ENCODE peak calls at places on chromosomes 16 and 17, in six cellular contexts. U is H1, Q is HCT116, V is K562, I is GM12878, W is HepG2. C is an unnamed sample.
A peak's percentile ranks its signal among the peaks of the same experiment; 100 is the strongest.

GRCh38 chr17:6496116-6496481 is 51.8 kb downstream of the PIMREG start:
- DNase-seq in Q (no peak), U (peak; percentile 72), I (no peak), V (peak; percentile 10), W (no peak), C (no peak)

GRCh38 chr17:77675816-77676799 is 282.4 kb upstream of the TNRC6C start:
- DNase-seq in W (no peak), I (no peak), U (no peak), Q (no peak), V (no peak), C (no peak)

GRCh38 chr17:4540224-4541040 is 14.8 kb downstream of the MYBBP1A start:
- DNase-seq in U (no peak), W (peak; percentile 59), Q (no peak), I (no peak), V (no peak), C (no peak)

GRCh38 chr17:7844292-7845154 is 10.3 kb upstream of the TMEM88 start:
- DNase-seq in W (peak; percentile 92), Q (peak; percentile 90), I (peak; percentile 68), V (peak; percentile 92), U (peak; percentile 88), C (peak; percentile 93)

GRCh38 chr16:10889880-10890279 is 12.9 kb downstream of the CIITA start:
- DNase-seq in V (no peak), Q (no peak), W (no peak), I (no peak), U (no peak), C (no peak)

GRCh38 chr16:85227262-85227923 is 115.1 kb upstream of the CIBAR2 start:
- DNase-seq in V (no peak), Q (no peak), U (no peak), W (no peak), I (peak; percentile 98), C (no peak)

GRCh38 chr16:30949655-30950515 is 1.0 kb downstream of the ORAI3 start:
- DNase-seq in Q (peak; percentile 79), U (peak; percentile 63), W (peak; percentile 92), V (peak; percentile 96), I (peak; percentile 71), C (peak; percentile 73)

GRCh38 chr17:78993241-78993956 is 13.7 kb upstream of the LGALS3BP start:
- DNase-seq in V (peak; percentile 68), U (peak; percentile 92), W (peak; percentile 48), I (no peak), Q (no peak), C (peak; percentile 94)

GRCh38 chr17:15076991-15077663 is 188.0 kb downstream of the PMP22 start:
- DNase-seq in V (no peak), W (no peak), U (no peak), Q (no peak), I (no peak), C (no peak)

DNA sequence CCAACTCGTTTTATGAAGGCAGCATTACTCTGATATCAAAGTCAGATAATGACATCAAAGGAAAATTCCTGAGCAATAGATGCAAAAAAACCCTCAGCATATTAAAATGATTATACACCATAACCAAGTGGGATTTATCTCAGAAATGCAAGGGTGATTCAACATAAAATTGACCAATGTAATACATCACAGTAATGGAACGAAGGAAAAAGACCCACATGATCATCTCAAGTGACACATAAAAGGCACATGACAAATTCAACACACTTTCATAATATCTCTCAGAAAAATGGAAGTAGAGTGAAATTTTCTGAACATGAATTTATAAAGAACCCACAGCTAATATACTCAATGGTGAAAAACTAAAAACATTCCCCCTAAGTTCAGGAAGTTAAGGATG is 118.8 kb downstream of the ITFG1 start:
- DNase-seq in I (no peak), U (no peak), Q (no peak), V (no peak), W (no peak), C (no peak)
- TF ChIP-seq JUND in I (no peak), U (no peak), Q (no peak), V (no peak), W (no peak), C (no peak)

GRCh38 chr17:59266748-59267147 is 46.4 kb downstream of the GDPD1 start:
- DNase-seq in W (no peak), V (no peak), U (no peak), Q (no peak), I (no peak), C (no peak)
- TF ChIP-seq YY1 in W (no peak), V (no peak), U (no peak), Q (no peak), I (no peak), C (no peak)

DNA sequence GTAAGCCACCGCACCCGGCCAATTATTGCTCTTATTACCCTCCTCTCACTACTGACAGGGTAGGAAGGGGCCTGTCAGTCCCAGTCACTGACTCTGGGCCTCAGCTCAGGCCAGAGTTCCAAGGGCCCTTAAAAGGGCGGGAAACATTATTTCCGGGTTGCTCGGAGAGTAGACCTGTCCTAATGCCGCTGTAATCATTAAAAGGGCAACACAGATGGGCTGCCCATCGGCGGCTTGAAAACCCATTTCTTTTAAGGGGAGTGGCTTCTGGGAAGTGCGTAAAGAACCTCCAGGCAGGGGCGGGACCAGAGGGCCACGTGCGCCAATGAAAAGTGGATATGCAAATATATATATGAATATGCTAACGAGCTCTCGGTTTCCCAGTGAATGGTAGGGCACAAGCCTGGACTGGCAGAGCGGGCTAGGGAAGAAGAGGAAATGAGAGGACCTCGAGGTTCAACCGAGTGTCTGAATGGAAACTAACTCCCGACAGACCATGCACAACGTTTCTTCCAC is 26.6 kb downstream of the PIPOX start:
- DNase-seq in W (no peak), I (no peak), U (no peak), V (peak; percentile 86), Q (no peak), C (no peak)
- TF ChIP-seq JUND in W (no peak), I (no peak), U (no peak), V (no peak), Q (no peak), C (no peak)

DNA sequence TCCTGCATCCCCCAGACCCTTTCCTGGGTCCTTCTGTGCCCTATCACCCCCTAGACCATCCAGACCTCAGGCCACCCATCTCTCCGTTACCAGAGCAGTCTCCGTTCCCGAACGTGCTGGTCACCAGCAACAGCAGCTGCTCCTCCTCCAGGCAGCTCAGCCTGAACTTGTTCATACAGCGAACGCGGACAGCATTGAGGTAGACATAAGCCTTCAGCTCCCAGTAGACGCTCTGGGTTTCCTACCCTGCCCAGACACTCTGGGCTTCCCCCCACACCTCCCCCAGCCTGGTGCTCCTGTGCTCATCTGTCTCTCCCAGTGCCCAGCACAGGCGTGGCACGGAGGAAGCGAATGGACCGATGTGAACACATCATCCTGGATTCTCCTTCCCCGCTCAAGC is 41.6 kb upstream of the RNFT1 start:
- DNase-seq in U (no peak), I (no peak), V (no peak), W (no peak), Q (no peak), C (peak; percentile 9)
- TF ChIP-seq YY1 in U (no peak), I (no peak), V (no peak), W (no peak), Q (no peak), C (no peak)

DNA sequence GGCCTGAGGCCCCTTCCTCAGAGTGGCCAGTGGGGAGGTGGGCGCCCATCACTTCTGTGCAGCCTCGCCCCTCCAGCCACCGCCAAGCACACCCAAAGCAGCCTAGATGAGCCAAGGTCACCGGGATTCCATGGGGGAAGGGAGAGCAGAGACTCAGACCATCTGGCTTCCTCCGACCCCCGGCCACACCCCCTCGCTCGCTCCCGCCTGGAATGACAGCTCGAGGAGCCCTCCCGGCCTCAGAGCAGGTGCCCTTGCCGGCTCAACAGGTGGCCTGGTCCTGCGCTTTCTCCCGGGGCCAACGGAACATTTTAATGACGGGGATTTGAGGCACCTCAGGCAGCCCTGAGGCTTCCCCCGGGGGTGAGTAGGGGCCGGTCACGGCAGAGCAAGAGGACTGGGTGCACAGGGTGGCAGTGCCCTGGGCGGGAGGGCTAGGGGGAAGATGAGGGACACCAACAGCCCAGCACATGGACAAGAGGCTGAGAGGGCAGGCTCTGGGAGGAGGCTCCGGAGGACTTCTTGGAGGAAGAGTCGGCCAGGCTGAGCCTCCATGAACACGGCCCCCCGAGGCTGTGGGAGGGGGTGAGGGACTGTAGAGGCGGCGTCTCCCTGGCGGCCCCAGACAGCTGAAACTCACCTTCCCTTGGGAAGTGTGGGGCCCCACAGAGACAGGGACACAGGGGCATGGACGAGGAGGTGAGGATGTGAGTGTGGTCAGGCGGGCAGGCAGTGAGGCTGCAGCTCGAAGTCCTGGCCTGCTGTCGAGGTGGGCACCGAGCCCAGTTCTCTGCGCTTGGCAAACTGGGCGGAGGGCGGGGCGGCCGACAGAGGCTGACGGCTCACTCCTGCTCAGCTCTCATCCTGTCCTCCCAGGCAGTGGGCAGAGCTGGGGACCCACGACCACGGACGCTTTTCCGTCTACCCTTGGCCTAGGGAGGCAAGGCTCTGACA is 12.5 kb upstream of the C1QTNF8 start:
- DNase-seq in W (no peak), U (no peak), V (no peak), Q (no peak), I (no peak), C (no peak)
- TF ChIP-seq JUND in W (no peak), U (no peak), V (no peak), Q (no peak), I (no peak), C (no peak)

GRCh38 chr17:56870163-56870651 is 36.3 kb downstream of the DGKE start:
- DNase-seq in Q (no peak), I (peak; percentile 75), W (peak; percentile 16), V (no peak), U (no peak), C (no peak)
- TF ChIP-seq YY1 in Q (no peak), I (no peak), W (no peak), V (no peak), U (no peak), C (no peak)

C was measured in SK-N-SH.